ENCODE peak calls at places on chromosomes 5 and 9, in four cellular contexts. U is effector memory CD4-positive, alpha-beta T cell; C is HuH-7.5; P is aorta. G is an unnamed sample.

GRCh38 chr5:109865636-109866035 is 175.9 kb downstream of the MAN2A1 start:
- DNase-seq in U (no peak), C (no peak), P (no peak), G (no peak)

GRCh38 chr5:43332401-43332800 is 19.2 kb upstream of the HMGCS1 start:
- DNase-seq in U (no peak), C (no peak), P (no peak), G (no peak)

GRCh38 chr9:120358877-120359276 is 221.1 kb downstream of the CDK5RAP2 start:
- DNase-seq in U (no peak), C (no peak), P (no peak), G (no peak)

GRCh38 chr5:89457411-89458329 is 574.7 kb upstream of the MEF2C start:
- DNase-seq in U (no peak), C (no peak), P (peak; percentile 79), G (peak; percentile 47)

GRCh38 chr5:139232161-139232724 is 34.1 kb upstream of the SIL1 start:
- DNase-seq in U (no peak), C (no peak), P (no peak), G (no peak)

GRCh38 chr5:96868603-96869371 is 7.5 kb upstream of the ERAP2 start:
- DNase-seq in U (no peak), C (no peak), P (no peak), G (no peak)

GRCh38 chr9:71816782-71817549 is 48.7 kb upstream of the CEMIP2 start:
- DNase-seq in U (no peak), C (no peak), P (no peak), G (no peak)

GRCh38 chr5:66945389-66946349 is 250.9 kb downstream of the CD180 start:
- DNase-seq in U (no peak), C (no peak), P (no peak), G (no peak)

GRCh38 chr9:2228132-2228531 is 213.0 kb downstream of the SMARCA2 start:
- DNase-seq in U (no peak), C (no peak), P (no peak), G (no peak)

GRCh38 chr5:91668261-91668660 is 285.1 kb upstream of the ARRDC3 start:
- DNase-seq in U (no peak), C (no peak), P (no peak), G (no peak)

GRCh38 chr9:93830224-93830596 is 124.9 kb downstream of the BARX1 start:
- DNase-seq in U (no peak), C (no peak), P (no peak), G (no peak)

GRCh38 chr5:51383494-51384081 is 340 bp downstream of the ISL1 start:
- DNase-seq in U (no peak), C (no peak), P (no peak), G (no peak)

GRCh38 chr5:135832263-135832555 is 2.3 kb upstream of the SLC25A48 start:
- DNase-seq in U (no peak), C (no peak), P (no peak), G (no peak)

GRCh38 chr5:176619203-176619568 is 9.2 kb upstream of the GPRIN1 start:
- DNase-seq in U (peak; percentile 55), C (no peak), P (peak; percentile 74), G (no peak)

GRCh38 chr9:34620061-34620994 is at the start of gene DCTN3:
- DNase-seq in U (peak; percentile 82), C (peak; percentile 94), P (peak; percentile 95), G (peak; percentile 95)

GRCh38 chr9:98781588-98782383 is 14.6 kb downstream of the ANKS6 start:
- DNase-seq in U (no peak), C (peak; percentile 54), P (no peak), G (no peak)

GRCh38 chr5:172777381-172778222 is 6.6 kb upstream of the DUSP1 start:
- DNase-seq in U (peak; percentile 81), C (no peak), P (peak; percentile 96), G (peak; percentile 96)

GRCh38 chr5:57199866-57200265 is 26.0 kb downstream of the GPBP1 start:
- DNase-seq in U (no peak), C (no peak), P (no peak), G (no peak)

GRCh38 chr9:137985637-137986071 is 108.1 kb downstream of the CACNA1B start:
- DNase-seq in U (no peak), C (no peak), P (no peak), G (no peak)

GRCh38 chr9:127138444-127138843 is 16.0 kb upstream of the ANGPTL2 start:
- DNase-seq in U (no peak), C (no peak), P (no peak), G (no peak)

GRCh38 chr9:3879315-3879714 is 353.5 kb upstream of the RFX3 start:
- DNase-seq in U (no peak), C (no peak), P (no peak), G (no peak)

GRCh38 chr5:13865317-13865716 is 79.2 kb downstream of the DNAH5 start:
- DNase-seq in U (no peak), C (no peak), P (no peak), G (no peak)

GRCh38 chr5:163459465-163459887 is 426 bp downstream of the NUDCD2 start:
- DNase-seq in U (no peak), C (no peak), P (no peak), G (no peak)

GRCh38 chr9:98886691-98887229 is 56.9 kb upstream of the COL15A1 start:
- DNase-seq in U (no peak), C (no peak), P (no peak), G (no peak)

GRCh38 chr5:60149081-60149480 is 255.6 kb upstream of the PDE4D start:
- DNase-seq in U (no peak), C (no peak), P (no peak), G (no peak)